ENCODE peak calls at places on chromosomes 13 and 19, in four cellular contexts. I is SK-N-SH, L is H1, A is GM12878. H is an unnamed sample.

GRCh38 chr13:78604782-78605611 is 1.6 kb upstream of the POU4F1 start:
- DNase-seq in I (peak; percentile 59), L (no peak), A (no peak), H (no peak)

GRCh38 chr19:7888145-7888825 is at the start of gene LRRC8E:
- DNase-seq in I (peak; percentile 24), L (no peak), A (no peak), H (no peak)

GRCh38 chr13:104984296-104984818 is 1551.1 kb downstream of the EFNB2 start:
- DNase-seq in I (peak; percentile 8), L (no peak), A (peak; percentile 92), H (no peak)

GRCh38 chr19:42441047-42441440 is 1.7 kb downstream of the CXCL17 start:
- DNase-seq in I (no peak), L (no peak), A (no peak), H (no peak)

GRCh38 chr13:98977568-98978270 is at the start of gene DOCK9:
- DNase-seq in I (no peak), L (no peak), A (no peak), H (no peak)

GRCh38 chr13:22175211-22175610 is 504.3 kb downstream of the FGF9 start:
- DNase-seq in I (no peak), L (no peak), A (no peak), H (no peak)

GRCh38 chr19:28694812-28695211 is 518.1 kb downstream of the UQCRFS1 start:
- DNase-seq in I (no peak), L (no peak), A (no peak), H (no peak)

GRCh38 chr13:57632276-57633140 is 964 bp downstream of the PCDH17 start:
- DNase-seq in I (peak; percentile 54), L (no peak), A (no peak), H (no peak)

GRCh38 chr13:44191504-44192171 is 182.0 kb upstream of the SERP2 start:
- DNase-seq in I (peak; percentile 58), L (no peak), A (no peak), H (no peak)

GRCh38 chr13:77563110-77563509 is 27.6 kb downstream of the SCEL start:
- DNase-seq in I (no peak), L (no peak), A (no peak), H (no peak)

GRCh38 chr13:67935655-67936054 is 705.5 kb upstream of the PCDH9 start:
- DNase-seq in I (no peak), L (no peak), A (no peak), H (no peak)

GRCh38 chr13:113187263-113187669 is 21.2 kb downstream of the PCID2 start:
- DNase-seq in I (peak; percentile 45), L (no peak), A (no peak), H (no peak)

GRCh38 chr13:23750383-23751121 is 138.6 kb downstream of the MIPEP start:
- DNase-seq in I (no peak), L (no peak), A (no peak), H (no peak)

GRCh38 chr19:46390866-46391265 is 22.5 kb downstream of the CCDC8 start:
- DNase-seq in I (no peak), L (no peak), A (no peak), H (no peak)

GRCh38 chr19:14433454-14434156 is 499 bp downstream of the PKN1 start:
- DNase-seq in I (peak; percentile 59), L (no peak), A (no peak), H (no peak)

GRCh38 chr13:23956106-23956505 is 58.8 kb upstream of the C1QTNF9B start:
- DNase-seq in I (no peak), L (no peak), A (no peak), H (no peak)

GRCh38 chr19:3407556-3408516 is 41.5 kb downstream of the NFIC start:
- DNase-seq in I (no peak), L (no peak), A (no peak), H (no peak)

GRCh38 chr19:55526216-55527196 is 10.4 kb downstream of the SBK2 start:
- DNase-seq in I (peak; percentile 57), L (no peak), A (no peak), H (no peak)

GRCh38 chr13:35474551-35474950 is 1.9 kb downstream of the MAB21L1 start:
- DNase-seq in I (no peak), L (no peak), A (no peak), H (no peak)

GRCh38 chr19:36686365-36687213 is 823 bp upstream of the ZNF567 start:
- DNase-seq in I (no peak), L (no peak), A (no peak), H (no peak)

GRCh38 chr13:94464771-94465170 is 14.7 kb downstream of the DCT start:
- DNase-seq in I (no peak), L (no peak), A (no peak), H (no peak)

GRCh38 chr19:2428027-2428690 is 773 bp upstream of the TIMM13 start:
- DNase-seq in I (peak; percentile 48), L (no peak), A (no peak), H (no peak)

GRCh38 chr19:48353682-48354081 is 10.1 kb downstream of the TMEM143 start:
- DNase-seq in I (no peak), L (no peak), A (no peak), H (no peak)

GRCh38 chr13:96053003-96053703 is at the start of gene UGGT2:
- DNase-seq in I (peak; percentile 99), L (peak; percentile 59), A (peak; percentile 64), H (peak; percentile 92)

GRCh38 chr13:79992111-79992510 is 348.8 kb downstream of the SPRY2 start:
- DNase-seq in I (no peak), L (no peak), A (no peak), H (no peak)

GRCh38 chr19:10321874-10322835 is 6.3 kb upstream of the FDX2 start:
- DNase-seq in I (peak; percentile 23), L (no peak), A (no peak), H (no peak)

GRCh38 chr19:2634228-2634951 is 68.1 kb downstream of the GNG7 start:
- DNase-seq in I (no peak), L (no peak), A (no peak), H (no peak)

GRCh38 chr19:42360787-42361544 is 29.1 kb downstream of the CNFN start:
- DNase-seq in I (peak; percentile 56), L (no peak), A (no peak), H (no peak)

GRCh38 chr19:10812902-10813404 is 23.1 kb downstream of the TMED1 start:
- DNase-seq in I (no peak), L (no peak), A (no peak), H (no peak)

GRCh38 chr13:51066091-51066831 is 44.8 kb downstream of the C13orf42 start:
- DNase-seq in I (no peak), L (no peak), A (no peak), H (no peak)
- TF ChIP-seq TAF1 in I (no peak), L (no peak), A (no peak), H (no peak)

GRCh38 chr13:25478186-25478585 is 106.4 kb downstream of the ATP8A2 start:
- DNase-seq in I (no peak), L (no peak), A (no peak), H (no peak)
- TF ChIP-seq TAF1 in I (no peak), L (no peak), A (no peak), H (no peak)

GRCh38 chr19:54431255-54431838 is 16.1 kb downstream of the TTYH1 start:
- DNase-seq in I (no peak), L (no peak), A (no peak), H (no peak)
- TF ChIP-seq TAF1 in I (no peak), L (no peak), A (no peak), H (no peak)

DNA sequence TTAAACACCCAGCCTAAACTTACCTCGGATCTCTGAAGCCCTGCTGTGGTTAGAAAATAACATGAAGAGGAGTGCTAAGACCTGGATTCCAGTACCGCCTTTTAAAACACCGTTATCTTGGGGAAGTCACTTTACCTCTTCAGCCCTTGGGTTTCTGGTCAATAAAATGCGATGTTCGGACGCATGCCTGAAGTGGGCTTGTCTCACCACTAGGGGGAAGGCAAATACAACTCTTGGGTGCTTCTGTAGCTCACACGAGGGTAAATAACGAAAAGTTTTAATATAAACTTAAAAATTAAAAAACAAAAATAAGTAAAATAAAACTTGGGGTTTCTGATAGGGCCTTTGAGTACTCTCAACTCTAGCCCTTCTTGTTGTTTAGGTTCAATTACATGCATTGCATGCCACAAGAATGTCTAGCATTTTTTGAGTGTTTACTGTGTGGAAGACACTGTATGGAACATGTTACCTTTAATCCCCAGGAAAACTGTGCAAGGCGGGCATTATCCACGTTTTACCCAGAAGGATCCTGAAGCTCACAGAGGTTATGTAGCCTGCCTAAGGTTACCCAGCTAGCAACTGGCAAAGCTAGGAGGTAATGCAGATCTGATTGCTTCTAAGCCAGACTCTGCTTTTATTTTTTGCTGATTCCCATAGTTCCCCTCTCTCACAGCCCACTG is 240.4 kb downstream of the LMO7 start:
- DNase-seq in I (peak; percentile 55), L (peak; percentile 27), A (peak; percentile 23), H (peak; percentile 10)
- TF ChIP-seq TAF1 in I (no peak), L (no peak), A (no peak), H (no peak)

GRCh38 chr19:40576585-40577451 is at the start of gene SHKBP1:
- DNase-seq in I (peak; percentile 98), L (peak; percentile 80), A (peak; percentile 86), H (peak; percentile 99)

GRCh38 chr19:40576181-40576584 is 490 bp upstream of the SHKBP1 start:
- DNase-seq in I (no peak), L (no peak), A (no peak), H (no peak)

GRCh38 chr19:40581531-40581930 is 4.9 kb downstream of the SHKBP1 start:
- DNase-seq in I (no peak), L (no peak), A (no peak), H (no peak)

GRCh38 chr19:40580619-40581018 is 3.9 kb downstream of the SHKBP1 start:
- DNase-seq in I (no peak), L (no peak), A (no peak), H (no peak)

DNA sequence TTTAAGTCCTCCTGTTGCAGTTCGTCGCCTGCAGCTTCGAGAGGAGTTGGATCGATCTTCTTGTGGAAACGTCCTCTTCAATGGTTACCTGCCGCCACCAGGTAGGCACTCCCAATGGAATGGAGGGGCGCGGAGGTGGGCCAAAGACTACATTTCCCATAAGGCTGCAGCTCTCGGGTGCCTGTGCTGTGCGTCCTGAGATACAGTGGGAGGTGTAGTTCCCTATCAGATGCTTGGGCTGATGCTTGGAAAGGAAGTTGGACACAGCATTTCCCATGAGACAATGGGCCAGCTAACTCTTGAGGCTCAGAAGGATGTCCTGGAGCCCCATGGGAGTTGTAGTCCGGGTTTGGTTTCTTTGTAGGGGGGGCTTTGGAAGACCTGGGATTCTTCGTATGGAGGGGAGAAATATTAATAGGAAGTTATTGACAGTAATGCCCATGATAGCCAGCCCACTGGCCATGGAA is 1.8 kb downstream of the SHKBP1 start:
- DNase-seq in I (peak; percentile 60), L (no peak), A (no peak), H (no peak)
- TF ChIP-seq TAF1 in I (no peak), L (no peak), A (no peak), H (no peak)

DNA sequence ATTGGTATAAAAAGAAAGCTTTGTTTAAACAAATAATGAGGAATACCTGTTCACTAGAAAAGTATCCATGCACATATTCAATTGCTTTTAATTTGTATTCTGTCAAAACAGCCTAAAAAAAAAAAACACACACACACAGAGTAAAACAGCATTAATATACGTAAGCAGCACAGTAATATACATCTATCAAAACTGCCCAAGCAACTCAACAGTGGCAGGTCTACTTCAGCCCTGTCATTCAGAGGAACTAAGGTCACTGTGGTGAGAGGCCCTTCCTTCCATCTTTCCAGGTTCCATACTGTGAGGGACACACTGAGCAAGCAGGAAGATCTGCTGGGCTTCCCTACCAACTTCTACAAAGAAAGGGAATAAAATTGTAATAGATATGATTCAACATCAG is 3.8 kb downstream of the PROSER1 start:
- DNase-seq in I (no peak), L (no peak), A (no peak), H (no peak)
- TF ChIP-seq TAF1 in I (no peak), L (no peak), A (no peak), H (no peak)